ENCODE peak calls at places on chromosome 20, in five cellular contexts. O, Y, G, N and J are unnamed samples.

GRCh38 chr20:25280574-25281535 is 33.0 kb downstream of the PYGB start:
- DNase-seq in O (peak; percentile 19), Y (no peak), G (peak; percentile 19), N (peak; percentile 75), J (no peak)

GRCh38 chr20:35339007-35339406 is 46.8 kb upstream of the FAM83C start:
- DNase-seq in O (no peak), Y (peak; percentile 80), G (no peak), N (no peak), J (no peak)

GRCh38 chr20:46568570-46569129 is 18.2 kb upstream of the OCSTAMP start:
- DNase-seq in O (peak; percentile 92), Y (peak; percentile 93), G (peak; percentile 85), N (peak; percentile 98), J (peak; percentile 66)

GRCh38 chr20:38986663-38987062 is 24.5 kb downstream of the DHX35 start:
- DNase-seq in O (no peak), Y (peak; percentile 56), G (no peak), N (no peak), J (no peak)

GRCh38 chr20:325043-325888 is at the start of gene SOX12:
- DNase-seq in O (peak; percentile 99), Y (peak; percentile 96), G (peak; percentile 97), N (peak; percentile 98), J (peak; percentile 75)

GRCh38 chr20:5122861-5123260 is 3.1 kb upstream of the PCNA start:
- DNase-seq in O (no peak), Y (peak; percentile 41), G (no peak), N (no peak), J (no peak)

GRCh38 chr20:36493013-36493800 is 48.1 kb upstream of the MYL9 start:
- DNase-seq in O (no peak), Y (no peak), G (no peak), N (no peak), J (no peak)

GRCh38 chr20:20664795-20665194 is 47.6 kb downstream of the RALGAPA2 start:
- DNase-seq in O (no peak), Y (peak; percentile 46), G (no peak), N (no peak), J (peak; percentile 49)

GRCh38 chr20:22743426-22743825 is 159.1 kb upstream of the FOXA2 start:
- DNase-seq in O (no peak), Y (no peak), G (no peak), N (no peak), J (no peak)

GRCh38 chr20:46576774-46577395 is 26.4 kb upstream of the OCSTAMP start:
- DNase-seq in O (no peak), Y (no peak), G (no peak), N (no peak), J (no peak)

GRCh38 chr20:36093025-36093803 is 61.3 kb upstream of the EPB41L1 start:
- DNase-seq in O (peak; percentile 46), Y (peak; percentile 59), G (peak; percentile 71), N (peak; percentile 91), J (peak; percentile 34)

GRCh38 chr20:57714409-57715267 is 4.8 kb upstream of the PMEPA1 start:
- DNase-seq in O (no peak), Y (peak; percentile 57), G (no peak), N (no peak), J (no peak)

GRCh38 chr20:40607927-40608326 is 81.1 kb downstream of the MAFB start:
- DNase-seq in O (no peak), Y (no peak), G (no peak), N (no peak), J (no peak)

GRCh38 chr20:37343212-37343993 is 2.5 kb upstream of the SRC start:
- DNase-seq in O (no peak), Y (no peak), G (no peak), N (peak; percentile 62), J (no peak)

GRCh38 chr20:16462711-16463110 is 110.5 kb downstream of the KIF16B start:
- DNase-seq in O (no peak), Y (no peak), G (no peak), N (no peak), J (peak; percentile 10)

GRCh38 chr20:3407426-3408250 is at the start of gene DNAAF9:
- DNase-seq in O (peak; percentile 86), Y (peak; percentile 84), G (peak; percentile 68), N (peak; percentile 86), J (no peak)

GRCh38 chr20:56373942-56374341 is 15.2 kb downstream of the FAM210B start:
- DNase-seq in O (no peak), Y (peak; percentile 97), G (no peak), N (no peak), J (no peak)

GRCh38 chr20:43536817-43537440 is 21.9 kb upstream of the SGK2 start:
- DNase-seq in O (no peak), Y (no peak), G (no peak), N (no peak), J (no peak)

GRCh38 chr20:43534791-43535350 is 24.0 kb upstream of the SGK2 start:
- DNase-seq in O (no peak), Y (no peak), G (no peak), N (no peak), J (no peak)

GRCh38 chr20:43534016-43534415 is 24.8 kb upstream of the SGK2 start:
- DNase-seq in O (no peak), Y (no peak), G (no peak), N (no peak), J (no peak)

GRCh38 chr20:43536041-43536816 is 22.6 kb upstream of the SGK2 start:
- DNase-seq in O (no peak), Y (no peak), G (no peak), N (no peak), J (no peak)

DNA sequence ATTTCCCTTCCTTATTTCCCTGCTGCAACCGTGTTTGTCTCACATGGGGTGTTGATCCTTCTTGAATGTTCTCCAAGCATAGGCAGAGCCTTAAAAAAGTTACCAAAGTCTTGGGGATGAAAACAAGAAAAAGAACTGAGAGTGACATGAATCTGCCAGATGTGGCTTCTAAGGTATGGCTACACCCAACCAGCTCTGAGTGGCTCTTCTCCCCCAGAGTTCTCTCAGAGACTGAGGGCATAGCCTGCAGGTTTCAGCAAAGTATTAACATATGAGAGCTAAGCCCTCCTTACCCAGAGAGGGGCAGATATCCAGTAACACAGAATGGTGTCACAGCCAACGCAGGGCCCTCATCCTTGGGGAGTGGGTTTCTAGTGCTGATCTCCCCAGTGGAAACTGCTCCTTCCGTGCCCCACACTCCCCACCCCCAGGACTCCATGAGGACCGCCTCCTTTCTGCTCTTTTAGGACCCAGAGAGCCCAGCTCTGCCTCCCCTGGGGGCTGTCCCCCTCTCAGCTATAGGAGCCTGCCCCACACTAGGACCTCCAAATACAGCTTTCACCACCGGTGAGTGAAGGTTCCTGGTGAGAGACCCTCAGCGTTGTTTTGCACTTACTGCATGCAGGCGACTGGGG is 23.3 kb upstream of the SGK2 start:
- DNase-seq in O (no peak), Y (no peak), G (no peak), N (no peak), J (no peak)
- TF ChIP-seq CTCF in O (no peak), Y (no peak), G (no peak), N (no peak), J (no peak)

GRCh38 chr20:62653373-62653772 is 11.1 kb downstream of the SLCO4A1 start:
- DNase-seq in O (no peak), Y (no peak), G (no peak), N (no peak), J (no peak)

GRCh38 chr20:62652051-62652893 is 10.0 kb downstream of the SLCO4A1 start:
- DNase-seq in O (peak; percentile 90), Y (peak; percentile 99), G (peak; percentile 97), N (peak; percentile 92), J (peak; percentile 87)

GRCh38 chr20:62650551-62651284 is 8.4 kb downstream of the SLCO4A1 start:
- DNase-seq in O (no peak), Y (no peak), G (no peak), N (no peak), J (no peak)

GRCh38 chr20:62652894-62653305 is 10.6 kb downstream of the SLCO4A1 start:
- DNase-seq in O (no peak), Y (no peak), G (no peak), N (no peak), J (no peak)

DNA sequence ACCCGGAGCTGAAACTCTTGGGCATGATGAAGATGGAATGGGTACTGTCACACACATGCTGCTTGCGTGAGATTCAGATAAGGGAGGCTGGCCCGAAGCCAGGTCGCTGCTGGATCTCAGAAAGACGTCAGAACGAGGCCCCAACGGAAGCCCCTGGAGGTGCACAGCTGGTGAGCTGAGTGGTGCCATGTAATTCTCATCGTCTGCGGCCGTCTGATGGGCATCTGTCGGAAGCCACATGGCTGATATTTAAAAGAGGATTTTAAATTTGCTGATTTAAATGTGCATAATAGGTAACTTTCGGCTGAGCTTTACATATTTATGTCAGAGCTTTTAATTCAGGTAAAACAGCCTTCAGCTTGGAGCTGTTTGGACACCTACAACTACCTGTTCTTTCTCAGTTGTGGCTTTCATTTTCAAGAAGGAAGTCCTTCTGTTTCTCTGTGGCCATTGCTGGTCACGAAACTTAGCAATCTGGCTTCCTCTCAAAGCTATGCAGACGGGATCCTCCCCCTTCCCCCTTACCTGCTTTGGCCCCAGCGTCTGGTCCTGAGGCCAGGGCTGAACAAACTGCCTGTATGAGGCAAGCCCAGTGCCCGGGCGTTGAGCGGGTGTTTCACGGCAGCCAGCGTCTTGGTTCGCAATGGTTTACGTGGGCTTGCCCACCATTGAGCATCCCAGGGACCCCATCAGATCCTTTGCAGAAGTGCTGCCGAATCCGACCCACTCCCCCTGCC is 9.2 kb downstream of the SLCO4A1 start:
- DNase-seq in O (no peak), Y (peak; percentile 60), G (peak; percentile 64), N (no peak), J (no peak)
- H3K4me3 ChIP-seq in O (no peak overlapping the region), Y (no peak overlapping the region), G (peak overlapping the region; percentile 40), N (peak overlapping the region; percentile 3), J (peak overlapping the region; percentile 18)

GRCh38 chr20:45459606-45460005 is 9.9 kb upstream of the WFDC2 start:
- DNase-seq in O (no peak), Y (no peak), G (no peak), N (no peak), J (no peak)
- TF ChIP-seq CTCF in O (no peak), Y (peak; percentile 20), G (no peak), N (no peak), J (no peak)

GRCh38 chr20:17834804-17835203 is 133.8 kb downstream of the SNX5 start:
- DNase-seq in O (no peak), Y (no peak), G (no peak), N (no peak), J (peak; percentile 3)

GRCh38 chr20:17835941-17836861 is 132.4 kb downstream of the SNX5 start:
- DNase-seq in O (no peak), Y (peak; percentile 99), G (peak; percentile 74), N (no peak), J (no peak)

GRCh38 chr20:17837179-17837578 is 131.4 kb downstream of the SNX5 start:
- DNase-seq in O (no peak), Y (no peak), G (no peak), N (no peak), J (no peak)

GRCh38 chr20:17833036-17833674 is 133.4 kb downstream of the BANF2 start:
- DNase-seq in O (no peak), Y (peak; percentile 62), G (no peak), N (no peak), J (no peak)

DNA sequence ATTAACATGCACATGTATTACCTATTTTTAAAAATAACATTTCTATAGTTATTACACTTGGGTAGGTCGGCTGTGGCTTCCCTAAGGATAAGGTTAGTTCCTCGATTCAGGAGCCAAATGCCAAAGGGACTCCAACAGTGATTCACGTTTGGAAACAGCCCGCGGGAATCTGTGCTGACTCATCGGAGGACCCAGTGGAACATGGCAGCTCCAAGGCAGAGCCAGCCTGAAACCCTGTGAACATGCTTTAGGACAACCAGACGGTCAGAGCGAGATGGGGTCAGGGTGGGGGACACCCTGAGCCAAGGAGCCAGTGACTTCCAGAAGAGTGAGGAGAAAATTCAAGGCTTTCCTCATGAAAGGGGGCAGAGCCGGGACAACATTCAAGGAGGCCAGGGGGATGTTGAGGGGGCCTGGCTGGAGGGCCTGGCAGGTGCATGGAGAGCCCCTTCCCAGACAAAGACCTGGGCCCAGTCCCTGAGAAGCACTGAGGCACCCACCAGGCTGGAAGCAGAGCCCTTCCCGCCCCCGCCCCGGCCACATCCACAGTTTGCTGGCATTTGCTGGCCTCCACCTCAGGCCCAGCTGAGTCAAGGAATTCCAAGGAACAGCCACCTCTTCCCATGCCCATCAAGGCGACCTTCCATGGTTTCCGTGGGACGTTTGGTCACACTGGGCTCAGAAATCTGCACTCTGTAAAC is 133.2 kb downstream of the SNX5 start:
- DNase-seq in O (peak; percentile 56), Y (peak; percentile 89), G (peak; percentile 83), N (no peak), J (no peak)
- H3K4me3 ChIP-seq in O (no peak overlapping the region), Y (no peak overlapping the region), G (no peak overlapping the region), N (no peak overlapping the region), J (no peak overlapping the region)